ENCODE peak calls at places on chromosomes 7 and 10, in eight cellular contexts. O is heart right ventricle; C is effector CD4-positive, alpha-beta T cell; Z is RWPE1; T is activated CD4-positive, CD25-positive, alpha-beta regulatory T cell; Q is H1; V is nucleus accumbens; N is NCI-H2107. U is an unnamed sample.

GRCh38 chr10:69065406-69066361 is 22.2 kb upstream of the SRGN start:
- DNase-seq in T (no peak), O (peak; percentile 60), N (no peak), Q (no peak), V (no peak), C (no peak), Z (no peak), U (no peak)

GRCh38 chr7:927031-927671 is 27.3 kb downstream of the ADAP1 start:
- DNase-seq in C (no peak), T (no peak), V (peak; percentile 66), Z (no peak), N (no peak), O (no peak), Q (no peak), U (no peak)

GRCh38 chr7:151404216-151405011 is 5.4 kb downstream of the WDR86 start:
- DNase-seq in C (no peak), V (no peak), Q (no peak), O (no peak), Z (peak; percentile 46), T (no peak), N (no peak), U (no peak)

GRCh38 chr10:132907901-132908620 is 34.3 kb downstream of the CFAP46 start:
- DNase-seq in N (no peak), O (no peak), Q (no peak), Z (no peak), V (no peak), C (no peak), T (no peak), U (no peak)

GRCh38 chr7:77205706-77206105 is 6.1 kb upstream of the FGL2 start:
- DNase-seq in N (no peak), T (no peak), Q (no peak), V (no peak), O (no peak), Z (no peak), C (no peak), U (no peak)

GRCh38 chr10:21518629-21519321 is 6.7 kb downstream of the SKIDA1 start:
- DNase-seq in Q (no peak), T (no peak), Z (no peak), C (no peak), O (no peak), N (no peak), V (no peak), U (no peak)

GRCh38 chr10:772227-772637 is 82.8 kb upstream of the DIP2C start:
- DNase-seq in C (no peak), V (no peak), N (no peak), T (no peak), Z (no peak), O (no peak), Q (no peak), U (no peak)

GRCh38 chr10:1538121-1538520 is 199.2 kb downstream of the ADARB2 start:
- DNase-seq in O (no peak), C (no peak), V (no peak), Z (no peak), N (no peak), T (no peak), Q (no peak), U (no peak)

GRCh38 chr10:104873161-104873560 is 232.1 kb downstream of the SORCS3 start:
- DNase-seq in C (no peak), T (no peak), N (no peak), V (no peak), Q (no peak), Z (no peak), O (no peak), U (no peak)

GRCh38 chr10:21296575-21297355 is 228.7 kb downstream of the SKIDA1 start:
- DNase-seq in Q (no peak), Z (no peak), N (no peak), V (no peak), O (no peak), T (no peak), C (no peak), U (no peak)

GRCh38 chr10:112475565-112476233 is 28.7 kb downstream of the VTI1A start:
- DNase-seq in N (no peak), C (no peak), T (no peak), V (no peak), Z (no peak), O (no peak), Q (no peak), U (peak; percentile 37)

GRCh38 chr7:32532086-32532485 is 36.8 kb downstream of the AVL9 start:
- DNase-seq in O (no peak), N (no peak), C (no peak), V (no peak), Z (no peak), Q (no peak), T (no peak), U (no peak)

GRCh38 chr10:4533626-4534025 is 292.4 kb upstream of the AKR1E2 start:
- DNase-seq in T (no peak), V (no peak), Q (no peak), C (no peak), O (no peak), Z (peak; percentile 55), N (no peak), U (no peak)

GRCh38 chr10:30858499-30858898 is 173.2 kb downstream of the ZNF438 start:
- DNase-seq in Q (no peak), Z (no peak), T (no peak), N (no peak), O (no peak), C (no peak), V (no peak), U (no peak)

GRCh38 chr7:66442385-66442784 is 186.3 kb upstream of the KCTD7 start:
- DNase-seq in Z (no peak), Q (no peak), C (no peak), V (no peak), N (no peak), O (no peak), T (no peak), U (no peak)

GRCh38 chr7:137953043-137953691 is 48.7 kb downstream of the CREB3L2 start:
- DNase-seq in C (no peak), N (no peak), T (no peak), O (no peak), V (no peak), Q (no peak), Z (no peak), U (no peak)

GRCh38 chr10:17605936-17606335 is 11.2 kb downstream of the HACD1 start:
- DNase-seq in Q (no peak), Z (no peak), C (no peak), O (no peak), N (no peak), T (no peak), V (no peak), U (no peak)

GRCh38 chr10:5361966-5362365 is 2.8 kb upstream of the UCN3 start:
- DNase-seq in C (no peak), Z (no peak), V (no peak), N (no peak), O (no peak), Q (no peak), T (no peak), U (no peak)

GRCh38 chr10:47055386-47056382 is 144.5 kb downstream of the PTPN20 start:
- DNase-seq in Q (no peak), O (no peak), N (no peak), Z (no peak), T (no peak), C (no peak), V (no peak), U (no peak)

GRCh38 chr10:30812018-30812851 is 182.7 kb upstream of the LYZL2 start:
- DNase-seq in C (no peak), O (peak; percentile 37), Z (no peak), Q (no peak), V (no peak), T (no peak), N (no peak), U (no peak)

GRCh38 chr7:47635091-47636090 is 53.5 kb upstream of the TNS3 start:
- DNase-seq in V (no peak), Z (peak; percentile 65), T (no peak), Q (no peak), O (no peak), N (peak; percentile 42), C (no peak), U (no peak)

GRCh38 chr7:770786-771185 is 43.7 kb upstream of the PRKAR1B start:
- DNase-seq in O (no peak), V (no peak), C (no peak), T (no peak), Z (no peak), N (no peak), Q (no peak), U (no peak)

GRCh38 chr10:17483079-17483478 is 28.7 kb upstream of the ST8SIA6 start:
- DNase-seq in T (no peak), Q (no peak), V (no peak), Z (no peak), N (no peak), C (no peak), O (no peak), U (no peak)

GRCh38 chr7:111476586-111477293 is 85.6 kb downstream of the IMMP2L start:
- DNase-seq in T (no peak), O (no peak), V (no peak), Q (no peak), C (no peak), Z (no peak), N (no peak), U (no peak)

GRCh38 chr7:145152589-145152988 is 316.7 kb upstream of the TPK1 start:
- DNase-seq in Q (no peak), N (no peak), O (no peak), C (no peak), Z (no peak), T (no peak), V (no peak), U (no peak)

GRCh38 chr7:148994576-148994975 is 33.7 kb downstream of the PDIA4 start:
- DNase-seq in Z (no peak), O (no peak), Q (no peak), T (no peak), V (no peak), N (no peak), C (no peak), U (no peak)

GRCh38 chr10:51773681-51774080 is 74.3 kb upstream of the CSTF2T start:
- DNase-seq in Z (no peak), Q (no peak), T (no peak), N (no peak), C (no peak), O (no peak), V (no peak), U (no peak)

GRCh38 chr10:51544933-51545332 is 154.5 kb downstream of the CSTF2T start:
- DNase-seq in V (no peak), O (no peak), Z (no peak), T (no peak), N (no peak), Q (no peak), C (no peak), U (no peak)

GRCh38 chr7:23597908-23598224 is 684 bp downstream of the CCDC126 start:
- DNase-seq in N (no peak), Q (no peak), V (no peak), Z (no peak), O (no peak), C (no peak), T (no peak), U (no peak)

GRCh38 chr7:1242601-1243289 is 10.1 kb downstream of the UNCX start:
- DNase-seq in V (no peak), C (no peak), Q (no peak), O (no peak), N (no peak), Z (no peak), T (no peak), U (no peak)

GRCh38 chr10:78914502-78915330 is 154.1 kb upstream of the ZMIZ1 start:
- DNase-seq in C (no peak), O (no peak), Z (no peak), N (no peak), T (no peak), Q (no peak), V (no peak), U (no peak)